ENCODE peak calls at places on chromosome 5, in six cellular contexts. J, U, G, Y, H and B are unnamed samples. For H3K4me1, the result is how much of the 10 kb centered on the place peaks cover.

GRCh38 chr5:76341935-76342334 is 61.1 kb upstream of the IQGAP2 start:
- DNase-seq in Y (no peak), H (no peak), J (no peak), G (peak), U (no peak), B (peak)

GRCh38 chr5:150510460-150511263 is 2.7 kb downstream of the NDST1 start:
- DNase-seq in U (no peak), H (no peak), G (no peak), J (no peak), Y (no peak), B (no peak)

GRCh38 chr5:115542076-115542475 is 2.5 kb downstream of the FEM1C start:
- DNase-seq in J (no peak), U (no peak), G (no peak), H (peak), Y (no peak), B (no peak)

GRCh38 chr5:150641006-150641570 is 628 bp downstream of the SYNPO start:
- DNase-seq in J (peak), Y (peak), H (peak), U (no peak), G (peak), B (no peak)

GRCh38 chr5:36934740-36935356 is 58.3 kb downstream of the NIPBL start:
- DNase-seq in U (no peak), H (peak), J (no peak), Y (no peak), G (no peak), B (no peak)

GRCh38 chr5:127425037-127425436 is 92.4 kb upstream of the PRRC1 start:
- DNase-seq in H (no peak), J (no peak), Y (no peak), U (no peak), G (no peak), B (no peak)

GRCh38 chr5:110335361-110336046 is 391.0 kb downstream of the TMEM232 start:
- DNase-seq in Y (no peak), H (peak), G (no peak), U (no peak), J (no peak), B (no peak)

GRCh38 chr5:78979899-78980298 is 5.2 kb downstream of the ARSB start:
- DNase-seq in U (no peak), G (no peak), Y (no peak), H (no peak), J (no peak), B (no peak)

GRCh38 chr5:3317051-3317795 is 278.4 kb upstream of the IRX1 start:
- DNase-seq in G (no peak), U (no peak), H (no peak), Y (no peak), J (no peak), B (no peak)

GRCh38 chr5:36688722-36689121 is 82.3 kb downstream of the SLC1A3 start:
- DNase-seq in J (no peak), H (peak), G (no peak), Y (no peak), U (peak), B (peak)

GRCh38 chr5:58674070-58674469 is 91.2 kb downstream of the RAB3C start:
- DNase-seq in H (no peak), J (no peak), U (no peak), G (no peak), Y (no peak), B (no peak)

GRCh38 chr5:107542831-107543231 is 127.9 kb downstream of the EFNA5 start:
- DNase-seq in H (peak), Y (peak), J (peak), G (peak), U (no peak), B (no peak)

GRCh38 chr5:171162602-171163001 is 146.4 kb upstream of the TLX3 start:
- DNase-seq in J (no peak), Y (no peak), H (peak), U (peak), G (no peak), B (no peak)

GRCh38 chr5:131296213-131296672 is 32.4 kb downstream of the CDC42SE2 start:
- DNase-seq in J (no peak), G (no peak), U (no peak), H (no peak), Y (no peak), B (no peak)

GRCh38 chr5:174843263-174844250 is 119.2 kb downstream of the MSX2 start:
- DNase-seq in U (no peak), H (no peak), J (no peak), G (no peak), Y (no peak), B (no peak)

GRCh38 chr5:134502259-134502658 is 23.2 kb upstream of the JADE2 start:
- DNase-seq in J (no peak), H (no peak), U (no peak), G (no peak), Y (peak), B (no peak)

GRCh38 chr5:134437340-134438267 is 25.9 kb upstream of the CDKN2AIPNL start:
- DNase-seq in U (no peak), J (no peak), H (peak), G (peak), Y (no peak), B (no peak)

GRCh38 chr5:4387295-4387694 is 752.8 kb upstream of the ADAMTS16 start:
- DNase-seq in U (no peak), H (no peak), J (no peak), Y (no peak), G (no peak), B (no peak)

GRCh38 chr5:16539169-16539666 is 73.6 kb upstream of the ZNF622 start:
- DNase-seq in J (peak), H (peak), U (no peak), Y (peak), G (peak), B (no peak)

GRCh38 chr5:132464155-132464939 is 26.2 kb downstream of the IRF1 start:
- DNase-seq in H (no peak), U (peak), Y (peak), J (no peak), G (no peak), B (peak)

GRCh38 chr5:176995896-176996767 is 10.4 kb downstream of the UIMC1 start:
- DNase-seq in G (no peak), U (peak), J (no peak), H (peak), Y (no peak), B (peak)

GRCh38 chr5:32500206-32500605 is 55.7 kb upstream of the ZFR start:
- DNase-seq in G (no peak), U (peak), Y (no peak), J (no peak), H (no peak), B (no peak)

GRCh38 chr5:155728857-155729683 is 597.9 kb upstream of the SGCD start:
- DNase-seq in H (no peak), Y (no peak), G (peak), J (no peak), U (no peak), B (no peak)

GRCh38 chr5:57181151-57181550 is 7.3 kb downstream of the GPBP1 start:
- DNase-seq in J (no peak), G (no peak), U (no peak), H (no peak), Y (no peak), B (peak)

GRCh38 chr5:176652136-176652535 is 4.9 kb downstream of the TSPAN17 start:
- DNase-seq in G (no peak), U (no peak), H (no peak), J (no peak), Y (no peak), B (no peak)

GRCh38 chr5:181042722-181043121 is 2.7 kb downstream of the BTNL9 start:
- DNase-seq in J (peak), U (no peak), Y (no peak), H (no peak), G (no peak), B (no peak)
- H3K4me3 ChIP-seq in J (peak), U (no peak), Y (no peak), H (no peak), G (peak), B (no peak)

GRCh38 chr5:143204474-143205246 is 198.8 kb downstream of the NR3C1 start:
- DNase-seq in G (no peak), U (no peak), Y (no peak), H (no peak), J (no peak), B (no peak)
- H3K4me1 ChIP-seq in G (under half), U (under half), Y (under half), H (under half), J (under half), B (under half)

DNA sequence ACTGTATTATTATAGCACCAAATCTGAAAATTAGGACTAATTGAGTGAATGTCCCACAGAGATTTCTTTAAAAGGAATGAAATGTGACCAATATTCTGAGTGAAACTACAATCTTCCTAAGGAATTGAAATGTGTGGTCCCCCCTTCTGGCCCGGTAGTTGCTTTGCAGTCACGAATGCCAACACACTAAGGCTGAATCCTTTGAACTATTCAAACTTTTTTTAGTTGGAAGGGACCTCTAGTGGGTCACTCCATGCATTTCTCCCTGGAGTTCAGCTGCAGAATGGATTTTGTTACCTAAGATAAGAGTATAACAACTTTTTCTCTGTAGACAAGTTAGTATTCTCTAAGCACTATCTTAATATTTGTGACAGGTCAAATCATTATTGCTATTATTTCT is 2.8 kb downstream of the CDH6 start:
- DNase-seq in G (no peak), Y (no peak), J (no peak), H (peak), U (no peak), B (no peak)
- TF ChIP-seq CTCF in G (no peak), Y (no peak), J (no peak), H (peak), U (no peak), B (no peak)

DNA sequence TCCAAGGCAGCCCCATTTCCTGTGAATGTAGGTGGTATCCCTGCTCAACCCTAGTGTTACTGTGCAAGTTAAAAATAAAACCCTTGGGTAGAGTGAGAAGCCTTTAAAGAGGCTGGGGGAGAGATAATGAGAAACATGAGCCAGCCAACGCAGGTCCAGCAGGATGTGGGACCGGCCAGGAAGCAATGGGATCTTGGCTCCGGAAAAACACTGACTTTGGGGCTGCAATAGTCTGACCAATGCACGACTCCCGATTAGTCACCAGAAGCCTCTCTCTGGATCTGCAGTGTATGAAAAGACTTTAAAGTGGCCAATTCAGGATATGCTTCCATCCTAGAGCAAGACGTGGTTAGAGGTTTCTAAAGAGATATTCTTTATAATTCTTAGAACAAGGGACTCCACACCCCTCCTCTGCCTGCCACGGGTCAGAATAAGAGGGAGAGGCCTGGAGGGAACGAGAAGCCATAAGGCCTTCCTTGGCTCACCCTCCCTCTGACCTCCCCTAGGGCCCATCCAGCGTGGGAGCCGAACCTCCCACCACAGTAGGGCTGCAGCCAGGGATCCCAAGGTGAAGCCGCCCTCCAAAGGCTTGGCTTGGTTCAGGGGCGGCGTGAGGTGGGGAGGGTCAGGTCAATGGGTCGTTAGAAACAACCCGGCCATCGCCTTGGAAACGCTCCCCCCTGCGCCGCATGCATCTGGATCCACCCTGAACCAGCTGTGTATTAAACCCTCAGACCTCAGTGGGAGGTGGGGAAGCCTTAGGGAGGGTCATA is 11.3 kb downstream of the FGF1 start:
- DNase-seq in J (no peak), U (no peak), Y (no peak), G (peak), H (peak), B (no peak)
- H3K4me3 ChIP-seq in J (no peak), U (no peak), Y (no peak), G (no peak), H (no peak), B (no peak)

DNA sequence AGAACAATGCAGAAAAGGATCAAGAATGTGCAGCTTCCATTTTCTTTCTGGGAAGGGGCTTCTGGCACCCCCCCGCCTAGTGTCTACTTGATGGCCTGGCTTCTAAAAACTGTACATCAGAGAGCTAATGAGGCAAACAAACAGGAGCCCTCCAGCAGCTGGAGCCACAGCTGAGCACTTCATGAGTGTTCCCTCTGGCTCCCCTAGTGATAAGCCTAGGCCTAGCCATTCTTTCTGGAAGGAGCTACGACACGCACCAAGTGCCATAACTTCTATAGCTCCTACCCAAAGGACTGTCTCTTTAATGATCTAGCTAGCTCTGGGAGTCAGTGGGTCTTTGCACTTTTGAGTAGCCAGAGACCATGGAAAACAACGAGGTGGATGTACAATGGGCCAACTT is 66.1 kb downstream of the DNAH5 start:
- DNase-seq in H (no peak), G (no peak), U (no peak), J (no peak), Y (no peak), B (no peak)
- H3K4me1 ChIP-seq in H (under half), G (under half), U (under half), J (under half), Y (under half), B (under half)

GRCh38 chr5:38556599-38557308 is at the start of gene LIFR:
- DNase-seq in H (peak), Y (peak), J (peak), U (peak), G (peak), B (no peak)
- TF ChIP-seq CTCF in H (no peak), Y (no peak), J (no peak), U (no peak), G (no peak), B (no peak)

GRCh38 chr5:124451721-124452383 is 294.6 kb downstream of the ZNF608 start:
- DNase-seq in J (no peak), G (no peak), H (no peak), Y (no peak), U (no peak), B (no peak)

GRCh38 chr5:124456244-124456643 is 290.2 kb downstream of the ZNF608 start:
- DNase-seq in U (no peak), H (peak), J (no peak), G (no peak), Y (no peak), B (no peak)

GRCh38 chr5:124452389-124452788 is 294.1 kb downstream of the ZNF608 start:
- DNase-seq in U (no peak), G (no peak), Y (no peak), J (no peak), H (no peak), B (no peak)

GRCh38 chr5:124457101-124457500 is 289.3 kb downstream of the ZNF608 start:
- DNase-seq in Y (no peak), U (no peak), G (no peak), H (no peak), J (no peak), B (no peak)

DNA sequence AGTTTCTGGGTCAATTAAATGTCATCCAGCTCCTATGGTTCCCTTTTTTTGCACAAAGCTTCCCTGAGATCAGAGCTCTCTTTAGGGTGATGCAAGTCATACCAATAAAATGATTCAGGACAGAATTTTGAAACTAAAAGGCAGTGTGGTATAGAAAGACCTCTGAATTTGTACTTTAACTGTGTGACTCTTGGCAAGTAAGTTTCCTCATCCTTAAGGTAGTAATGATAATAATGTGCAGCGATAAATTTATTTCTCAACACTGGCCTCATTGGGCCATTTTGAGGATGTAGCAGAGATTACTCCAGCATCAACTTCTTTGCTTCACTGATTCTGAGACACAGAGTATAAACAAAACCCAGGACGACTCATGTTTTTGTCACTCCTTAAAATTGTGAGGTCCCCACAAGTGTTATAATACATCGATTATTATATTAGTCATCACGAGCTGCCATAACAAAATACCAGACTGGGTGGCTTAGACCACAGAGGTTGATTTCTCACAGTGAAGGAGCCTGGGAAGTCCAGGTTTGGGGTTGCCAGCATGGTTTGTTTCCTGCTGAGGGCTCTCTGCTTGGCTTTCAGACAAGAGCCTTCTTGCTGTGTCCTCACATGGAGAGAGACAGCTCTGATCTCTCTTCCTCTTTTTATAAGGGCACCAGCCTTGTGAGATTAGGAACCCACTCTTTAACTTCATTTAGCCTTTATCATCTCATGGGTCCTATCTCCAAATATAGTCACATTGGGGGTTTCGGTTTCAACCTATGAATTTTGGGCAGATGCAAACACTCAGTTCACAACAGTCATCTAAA is 293.0 kb downstream of the ZNF608 start:
- DNase-seq in G (no peak), J (no peak), Y (no peak), U (peak), H (peak), B (peak)
- H3K4me3 ChIP-seq in G (no peak), J (no peak), Y (no peak), U (no peak), H (no peak), B (peak)

GRCh38 chr5:124650960-124651662 is 95.3 kb downstream of the ZNF608 start:
- DNase-seq in G (no peak), Y (no peak), J (no peak), U (no peak), H (peak), B (peak)
- H3K4me1 ChIP-seq in G (half or more), Y (under half), J (under half), U (under half), H (under half), B (half or more)

GRCh38 chr5:81305783-81306182 is 4.4 kb downstream of the ZCCHC9 start:
- DNase-seq in J (no peak), G (no peak), U (no peak), H (no peak), Y (no peak), B (no peak)

GRCh38 chr5:81303563-81303962 is 2.2 kb downstream of the ZCCHC9 start:
- DNase-seq in H (peak), U (no peak), G (no peak), Y (no peak), J (no peak), B (no peak)

GRCh38 chr5:81297531-81297930 is 3.9 kb upstream of the ZCCHC9 start:
- DNase-seq in Y (no peak), H (no peak), U (no peak), G (no peak), J (no peak), B (no peak)

GRCh38 chr5:81302596-81302995 is 1.2 kb downstream of the ZCCHC9 start:
- DNase-seq in U (no peak), H (peak), Y (no peak), J (no peak), G (no peak), B (no peak)

DNA sequence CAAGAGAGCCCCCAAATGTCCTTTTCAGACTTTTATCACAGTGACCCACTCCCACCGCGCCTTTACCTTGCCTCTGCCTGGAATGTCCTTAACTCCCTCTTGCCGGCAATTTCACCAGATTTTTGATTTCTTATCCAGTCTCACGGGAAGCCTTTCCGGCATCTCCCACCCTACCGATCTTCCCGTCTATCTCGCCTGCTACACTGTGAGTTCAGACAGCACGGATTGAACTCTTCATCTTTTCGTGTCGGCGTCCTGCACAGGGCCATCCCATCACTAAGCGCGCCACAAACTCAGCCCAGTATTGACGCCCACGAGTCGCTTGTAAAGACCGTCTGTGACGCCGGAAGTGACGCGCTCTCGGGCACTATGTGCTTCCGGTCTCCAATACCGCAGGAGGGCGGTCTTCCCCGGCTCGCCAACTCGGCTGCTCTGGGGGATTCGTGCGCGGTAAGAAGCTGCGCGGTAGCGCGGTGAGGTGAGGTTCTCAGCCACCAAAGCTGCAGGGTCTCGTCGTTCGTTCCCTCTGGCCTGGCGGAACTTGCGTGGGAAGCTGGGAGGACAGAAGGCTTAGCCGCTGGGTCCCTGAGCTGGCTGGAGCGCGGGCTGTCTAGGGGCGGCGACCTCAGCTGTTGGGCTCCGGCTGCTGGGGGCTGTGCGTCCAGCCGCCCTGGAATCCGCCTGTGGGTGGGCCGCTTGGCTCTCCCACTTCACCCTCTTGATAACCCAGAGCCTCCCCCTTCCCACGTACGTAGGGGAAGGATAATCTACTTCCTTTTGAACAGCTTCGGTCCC is at the start of gene ZCCHC9:
- DNase-seq in Y (peak), G (peak), U (peak), H (peak), J (peak), B (peak)
- TF ChIP-seq CTCF in Y (no peak), G (no peak), U (no peak), H (peak), J (no peak), B (peak)

GRCh38 chr5:94355817-94356216 is 262.6 kb downstream of the KIAA0825 start:
- DNase-seq in H (no peak), Y (no peak), G (no peak), J (no peak), U (no peak), B (no peak)
- H3K4me3 ChIP-seq in H (no peak), Y (no peak), G (no peak), J (no peak), U (no peak), B (no peak)